ENCODE peak calls at places on chromosomes 6 and 20, in eight cellular contexts. S is GF-D8; H is naive thymus-derived CD8-positive, alpha-beta T cell; R is dermis microvascular lymphatic vessel endothelial cell; Z is Daoy; X is HCEC 1CT; O is NB4; N is A549. I is an unnamed sample.

GRCh38 chr20:53102361-53102760 is 130.2 kb downstream of the TSHZ2 start:
- DNase-seq in R (no peak), Z (no peak), H (no peak), X (no peak), N (no peak), S (no peak), O (no peak), I (no peak)

GRCh38 chr6:11425876-11426275 is 111.7 kb upstream of the TMEM170B start:
- DNase-seq in R (no peak), S (no peak), O (no peak), H (no peak), Z (no peak), N (no peak), X (no peak), I (no peak)

GRCh38 chr20:20780127-20780822 is 67.8 kb upstream of the RALGAPA2 start:
- DNase-seq in S (peak), H (no peak), Z (peak), X (no peak), R (no peak), O (peak), N (no peak), I (peak)

GRCh38 chr6:142756215-142756630 is 188.8 kb downstream of the HIVEP2 start:
- DNase-seq in N (no peak), O (peak), Z (peak), S (no peak), X (peak), R (no peak), H (no peak), I (no peak)

GRCh38 chr6:166365221-166365620 is 17.5 kb downstream of the MPC1 start:
- DNase-seq in S (no peak), N (no peak), O (no peak), H (no peak), R (peak), X (peak), Z (no peak), I (no peak)

GRCh38 chr6:12602951-12603710 is 113.4 kb upstream of the PHACTR1 start:
- DNase-seq in X (peak), Z (peak), H (no peak), O (peak), S (no peak), R (peak), N (peak), I (no peak)

GRCh38 chr6:43847741-43848630 is 78.0 kb downstream of the VEGFA start:
- DNase-seq in S (no peak), X (no peak), R (no peak), N (no peak), H (no peak), O (no peak), Z (no peak), I (no peak)

GRCh38 chr6:156953478-156954146 is 176.4 kb downstream of the ARID1B start:
- DNase-seq in Z (peak), X (peak), S (no peak), R (peak), N (peak), H (peak), O (peak), I (peak)

GRCh38 chr6:44493132-44493531 is 105.6 kb downstream of the CDC5L start:
- DNase-seq in N (no peak), O (no peak), Z (no peak), R (no peak), H (no peak), S (no peak), X (no peak), I (no peak)

GRCh38 chr6:10146723-10147451 is 268.0 kb downstream of the TFAP2A start:
- DNase-seq in O (peak), H (no peak), R (no peak), N (peak), S (no peak), Z (peak), X (peak), I (peak)

GRCh38 chr6:145903356-145904102 is 60.6 kb downstream of the SHPRH start:
- DNase-seq in S (no peak), Z (no peak), H (no peak), N (no peak), X (peak), R (no peak), O (no peak), I (peak)